ENCODE peak calls at places on chromosomes 13 and 19, in four cellular contexts. P, M, V and Z are unnamed samples.

GRCh38 chr13:100130930-100131511 is 42.1 kb downstream of the PCCA start:
- DNase-seq in P (no peak), M (no peak), V (no peak), Z (no peak)

GRCh38 chr13:50075619-50076097 is 60.4 kb downstream of the KCNRG start:
- DNase-seq in P (no peak), M (no peak), V (no peak), Z (no peak)

GRCh38 chr13:99436013-99436412 is 65.3 kb upstream of the TM9SF2 start:
- DNase-seq in P (no peak), M (no peak), V (no peak), Z (no peak)

GRCh38 chr13:59367467-59367866 is 796.3 kb downstream of the DIAPH3 start:
- DNase-seq in P (no peak), M (no peak), V (no peak), Z (no peak)

GRCh38 chr13:97165527-97166425 is 56.4 kb upstream of the MBNL2 start:
- DNase-seq in P (no peak), M (no peak), V (no peak), Z (no peak)

GRCh38 chr19:45323671-45324081 is 1.0 kb upstream of the CKM start:
- DNase-seq in P (no peak), M (peak; percentile 28), V (no peak), Z (no peak)

GRCh38 chr19:47407417-47407774 is 11.9 kb downstream of the MEIS3 start:
- DNase-seq in P (no peak), M (no peak), V (no peak), Z (no peak)

GRCh38 chr13:112956516-112957294 is 12.3 kb upstream of the MCF2L start:
- DNase-seq in P (no peak), M (no peak), V (no peak), Z (no peak)

GRCh38 chr19:4089400-4089908 is 22.8 kb upstream of the ZBTB7A start:
- DNase-seq in P (no peak), M (no peak), V (peak; percentile 82), Z (no peak)

GRCh38 chr13:35157143-35157755 is 215.2 kb downstream of the NBEA start:
- DNase-seq in P (peak; percentile 52), M (no peak), V (no peak), Z (no peak)

GRCh38 chr13:114082849-114083645 is 49.4 kb downstream of the RASA3 start:
- DNase-seq in P (no peak), M (no peak), V (peak; percentile 32), Z (peak; percentile 39)

GRCh38 chr13:45875951-45876350 is 24.4 kb upstream of the SIAH3 start:
- DNase-seq in P (no peak), M (no peak), V (no peak), Z (no peak)

GRCh38 chr13:113941571-113942191 is 32.2 kb downstream of the C13orf46 start:
- DNase-seq in P (peak; percentile 14), M (no peak), V (peak; percentile 33), Z (no peak)

GRCh38 chr19:17332677-17333581 is 1.7 kb downstream of the ANO8 start:
- DNase-seq in P (no peak), M (no peak), V (no peak), Z (no peak)

GRCh38 chr19:39681416-39681815 is 22.9 kb upstream of the LGALS14 start:
- DNase-seq in P (no peak), M (no peak), V (no peak), Z (no peak)

GRCh38 chr13:46359731-46360130 is 27.3 kb downstream of the RUBCNL start:
- DNase-seq in P (peak; percentile 14), M (no peak), V (no peak), Z (no peak)

GRCh38 chr19:8460516-8461298 is 15.9 kb downstream of the HNRNPM start:
- DNase-seq in P (no peak), M (no peak), V (no peak), Z (no peak)

GRCh38 chr13:47019977-47020376 is 123.1 kb upstream of the HTR2A start:
- DNase-seq in P (no peak), M (no peak), V (no peak), Z (no peak)

GRCh38 chr19:35257113-35257461 is 8.3 kb downstream of the LSR start:
- DNase-seq in P (no peak), M (no peak), V (peak; percentile 36), Z (no peak)

GRCh38 chr13:41244555-41244954 is 18.8 kb downstream of the MTRF1 start:
- DNase-seq in P (peak; percentile 17), M (no peak), V (no peak), Z (no peak)

GRCh38 chr19:4267101-4267900 is 11.8 kb upstream of the SHD start:
- DNase-seq in P (peak; percentile 10), M (peak; percentile 63), V (peak; percentile 83), Z (peak; percentile 34)

GRCh38 chr13:42574011-42574410 is at the start of gene TNFSF11:
- DNase-seq in P (no peak), M (no peak), V (peak; percentile 71), Z (no peak)

DNA sequence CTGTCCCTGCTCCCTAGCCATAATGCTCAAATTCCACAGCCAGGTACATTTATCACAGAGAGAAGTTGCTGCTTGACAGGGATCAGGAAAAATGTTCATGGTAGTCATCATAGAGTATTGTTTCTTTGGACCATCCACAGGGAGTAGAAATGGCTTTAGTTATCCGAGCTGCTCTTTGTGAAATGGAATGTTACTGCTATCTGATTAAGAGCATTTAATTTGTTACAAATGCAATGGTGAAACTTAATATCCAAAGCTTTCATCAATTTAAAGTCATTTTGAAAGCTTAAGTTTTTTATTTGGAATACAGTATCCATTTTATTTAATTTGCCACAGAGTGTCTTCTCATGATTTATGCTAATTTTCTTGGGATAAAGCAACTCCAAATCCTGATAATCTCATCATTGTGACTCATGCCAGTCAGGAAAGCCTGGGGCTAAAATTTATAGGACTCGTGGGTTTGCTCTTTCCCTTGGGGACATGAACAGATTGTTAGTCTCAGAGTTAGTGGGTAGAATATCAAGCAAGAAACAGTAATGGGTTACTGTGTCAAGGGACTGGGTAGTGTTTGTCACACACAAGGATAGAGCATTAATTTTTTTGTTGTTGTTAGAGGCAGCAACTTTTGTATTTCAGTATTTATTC is 59.8 kb downstream of the SCEL start:
- DNase-seq in P (no peak), M (no peak), V (no peak), Z (no peak)
- H3K27ac ChIP-seq in P (no peak overlapping the region), M (no peak overlapping the region), V (no peak overlapping the region), Z (no peak overlapping the region)

DNA sequence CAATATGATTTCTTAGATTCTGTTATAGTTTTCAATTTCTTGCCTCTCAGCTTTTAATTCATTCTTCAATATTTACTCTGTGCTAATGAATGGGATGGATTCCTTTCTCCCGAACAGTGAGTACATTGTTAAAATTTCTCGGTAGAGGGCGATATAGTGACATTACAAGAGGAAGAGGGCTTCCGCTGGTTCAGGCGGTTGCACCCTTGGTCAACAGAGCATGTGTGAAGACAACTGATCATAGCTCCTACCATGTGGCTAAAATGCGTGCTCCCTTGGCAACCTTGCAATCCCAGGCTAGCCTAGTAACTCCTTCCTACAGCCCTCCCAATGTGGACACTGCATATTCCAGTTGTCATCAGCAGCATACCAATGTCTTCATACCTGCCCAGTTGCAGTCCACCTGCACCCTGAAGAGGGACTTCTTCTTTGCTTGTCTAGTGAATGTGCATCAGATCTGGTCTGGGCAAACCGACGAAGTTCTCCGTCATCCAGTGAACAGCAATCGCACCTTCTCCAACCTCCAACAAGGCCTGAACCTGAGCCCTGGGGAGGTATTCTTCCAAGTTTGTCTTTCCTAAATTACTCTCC is 653.0 kb upstream of the GPC6 start:
- DNase-seq in P (peak; percentile 11), M (no peak), V (no peak), Z (no peak)
- TF ChIP-seq CTCF in P (peak; percentile 62), M (no peak), V (peak; percentile 25), Z (no peak)

GRCh38 chr13:109151255-109151654 is 521.8 kb downstream of the MYO16 start:
- DNase-seq in P (no peak), M (no peak), V (no peak), Z (no peak)
- H3K27ac ChIP-seq in P (no peak overlapping the region), M (no peak overlapping the region), V (no peak overlapping the region), Z (no peak overlapping the region)

GRCh38 chr13:107812013-107812412 is 403.3 kb downstream of the LIG4 start:
- DNase-seq in P (no peak), M (no peak), V (no peak), Z (no peak)

GRCh38 chr13:107808388-107808787 is 406.9 kb downstream of the LIG4 start:
- DNase-seq in P (no peak), M (no peak), V (no peak), Z (no peak)

GRCh38 chr13:107809125-107809524 is 406.2 kb downstream of the LIG4 start:
- DNase-seq in P (no peak), M (no peak), V (no peak), Z (no peak)

GRCh38 chr13:107807306-107808073 is 407.8 kb downstream of the LIG4 start:
- DNase-seq in P (no peak), M (no peak), V (no peak), Z (no peak)

GRCh38 chr13:107811233-107811632 is 404.1 kb downstream of the LIG4 start:
- DNase-seq in P (no peak), M (no peak), V (no peak), Z (no peak)
- TF ChIP-seq CTCF in P (no peak), M (no peak), V (no peak), Z (no peak)